ENCODE peak calls at places on chromosomes 16 and 17, in nine cellular contexts. O is hypothalamus; Z is EH; I is CD8-positive, alpha-beta T cell; X is NCI-H460; T is NCI-H1092 treated with DMSO at 0.1 percent for 48 hours; E is choroid plexus epithelial cell; W is MCF 10A; A is neural progenitor cell. L is an unnamed sample.

GRCh38 chr16:785563-786535 is 2.3 kb downstream of the RPUSD1 start:
- DNase-seq in O (peak), Z (peak), I (peak), X (peak), T (peak), E (peak), W (peak), A (peak), L (peak)

GRCh38 chr16:9969580-9969979 is 212.6 kb downstream of the GRIN2A start:
- DNase-seq in O (no peak), Z (no peak), I (no peak), X (no peak), T (no peak), E (no peak), W (no peak), A (no peak), L (no peak)

GRCh38 chr17:57607553-57608120 is 137.5 kb downstream of the CCDC182 start:
- DNase-seq in O (no peak), Z (no peak), I (no peak), X (no peak), T (no peak), E (no peak), W (peak), A (no peak), L (no peak)

GRCh38 chr16:50001144-50001543 is 23.9 kb upstream of the CNEP1R1 start:
- DNase-seq in O (no peak), Z (no peak), I (no peak), X (no peak), T (no peak), E (no peak), W (no peak), A (no peak), L (no peak)

GRCh38 chr17:50205111-50205821 is 3.8 kb upstream of the COL1A1 start:
- DNase-seq in O (no peak), Z (peak), I (no peak), X (no peak), T (no peak), E (peak), W (no peak), A (no peak), L (no peak)

GRCh38 chr16:72203401-72203800 is 31.4 kb upstream of the PMFBP1 start:
- DNase-seq in O (no peak), Z (peak), I (no peak), X (no peak), T (no peak), E (peak), W (peak), A (no peak), L (peak)

GRCh38 chr16:57801098-57801855 is 1.0 kb downstream of the KIFC3 start:
- DNase-seq in O (no peak), Z (peak), I (no peak), X (peak), T (peak), E (peak), W (peak), A (peak), L (no peak)

GRCh38 chr17:15479697-15480096 is 12.3 kb upstream of the CDRT4 start:
- DNase-seq in O (no peak), Z (peak), I (no peak), X (no peak), T (no peak), E (no peak), W (peak), A (no peak), L (no peak)

GRCh38 chr17:81959362-81960129 is 1.4 kb downstream of the NOTUM start:
- DNase-seq in O (peak), Z (peak), I (peak), X (peak), T (peak), E (peak), W (peak), A (peak), L (no peak)

GRCh38 chr17:4709794-4710692 is at the start of gene ARRB2:
- DNase-seq in O (peak), Z (peak), I (peak), X (peak), T (peak), E (peak), W (peak), A (peak), L (peak)

GRCh38 chr16:88835383-88835782 is 21.4 kb downstream of the GALNS start:
- DNase-seq in O (no peak), Z (no peak), I (no peak), X (no peak), T (no peak), E (no peak), W (no peak), A (no peak), L (no peak)

GRCh38 chr17:21085707-21086106 is 41.1 kb upstream of the DHRS7B start:
- DNase-seq in O (no peak), Z (no peak), I (no peak), X (no peak), T (no peak), E (no peak), W (no peak), A (no peak), L (no peak)

GRCh38 chr16:35414563-35414962 is 1955.2 kb downstream of the TP53TG3F start:
- DNase-seq in O (no peak), Z (no peak), I (no peak), X (no peak), T (no peak), E (no peak), W (no peak), A (no peak), L (no peak)

GRCh38 chr17:58913971-58914769 is 158.5 kb downstream of the PPM1E start:
- DNase-seq in O (no peak), Z (peak), I (no peak), X (peak), T (no peak), E (peak), W (peak), A (no peak), L (no peak)

GRCh38 chr16:85556456-85557082 is 56.6 kb upstream of the GSE1 start:
- DNase-seq in O (no peak), Z (peak), I (peak), X (no peak), T (no peak), E (no peak), W (peak), A (peak), L (no peak)

GRCh38 chr17:78263063-78263735 is 31.8 kb downstream of the TMEM235 start:
- DNase-seq in O (no peak), Z (no peak), I (no peak), X (no peak), T (no peak), E (peak), W (no peak), A (no peak), L (no peak)

GRCh38 chr16:11681977-11682654 is 13.9 kb downstream of the SNN start:
- DNase-seq in O (no peak), Z (no peak), I (no peak), X (no peak), T (no peak), E (no peak), W (no peak), A (no peak), L (no peak)

GRCh38 chr16:50196736-50197135 is 43.6 kb downstream of the TENT4B start:
- DNase-seq in O (no peak), Z (peak), I (peak), X (no peak), T (no peak), E (peak), W (no peak), A (no peak), L (no peak)

GRCh38 chr16:1028524-1029258 is 43.9 kb upstream of the SSTR5 start:
- DNase-seq in O (no peak), Z (no peak), I (no peak), X (no peak), T (no peak), E (no peak), W (no peak), A (no peak), L (no peak)

GRCh38 chr17:46796524-46796923 is 22.0 kb downstream of the WNT3 start:
- DNase-seq in O (no peak), Z (no peak), I (no peak), X (no peak), T (no peak), E (no peak), W (no peak), A (no peak), L (no peak)

GRCh38 chr17:29124135-29124930 is 55.9 kb downstream of the MYO18A start:
- DNase-seq in O (no peak), Z (peak), I (peak), X (peak), T (peak), E (peak), W (peak), A (peak), L (peak)

GRCh38 chr16:87710887-87711286 is 54.9 kb downstream of the KLHDC4 start:
- DNase-seq in O (no peak), Z (no peak), I (no peak), X (no peak), T (no peak), E (no peak), W (no peak), A (no peak), L (no peak)

GRCh38 chr16:87443031-87443430 is 49.8 kb downstream of the ZCCHC14 start:
- DNase-seq in O (no peak), Z (no peak), I (no peak), X (no peak), T (no peak), E (no peak), W (no peak), A (no peak), L (no peak)

GRCh38 chr17:27381007-27381501 is 75.2 kb upstream of the KSR1 start:
- DNase-seq in O (peak), Z (peak), I (peak), X (peak), T (peak), E (peak), W (peak), A (peak), L (peak)

GRCh38 chr16:85253127-85253941 is 141.1 kb upstream of the CIBAR2 start:
- DNase-seq in O (peak), Z (peak), I (peak), X (peak), T (peak), E (peak), W (peak), A (peak), L (peak)

GRCh38 chr16:75477680-75478473 is 13.4 kb upstream of the TMEM170A start:
- DNase-seq in O (no peak), Z (no peak), I (no peak), X (no peak), T (peak), E (no peak), W (peak), A (no peak), L (no peak)

GRCh38 chr17:17125136-17126084 is 80.7 kb downstream of the PLD6 start:
- DNase-seq in O (no peak), Z (peak), I (peak), X (no peak), T (no peak), E (peak), W (no peak), A (peak), L (no peak)

GRCh38 chr17:49341356-49341755 is 20.7 kb downstream of the ZNF652 start:
- DNase-seq in O (no peak), Z (no peak), I (no peak), X (no peak), T (no peak), E (peak), W (no peak), A (no peak), L (no peak)

GRCh38 chr17:28381141-28381825 is 9.8 kb downstream of the SARM1 start:
- DNase-seq in O (no peak), Z (no peak), I (no peak), X (no peak), T (no peak), E (peak), W (no peak), A (peak), L (peak)

GRCh38 chr17:50279181-50279526 is 4.9 kb downstream of the TMEM92 start:
- DNase-seq in O (no peak), Z (peak), I (no peak), X (no peak), T (no peak), E (no peak), W (peak), A (no peak), L (peak)

GRCh38 chr17:71176928-71177443 is 943.8 kb upstream of the SOX9 start:
- DNase-seq in O (no peak), Z (no peak), I (no peak), X (no peak), T (no peak), E (no peak), W (no peak), A (no peak), L (no peak)

L was measured in dermis microvascular lymphatic vessel endothelial cell.